ENCODE peak calls at places on chromosomes 1 and 21, in ten cellular contexts. Y is T follicular helper cell, S is mesendoderm, A is fibroblast of the aortic adventitia, B is H54, M is HTR-8/SVneo, L is GM12865, D is NCI-H748 treated with DMSO at 0.1 percent for 48 hours, T is NCI-H2107, O is substantia nigra. W is an unnamed sample.

GRCh38 chr1:198056255-198056654 is 100.5 kb upstream of the NEK7 start:
- DNase-seq in Y (no peak), S (peak), A (no peak), B (peak), M (no peak), L (peak), D (no peak), T (no peak), O (no peak), W (no peak)

GRCh38 chr1:160438935-160439334 is 38.6 kb downstream of the VANGL2 start:
- DNase-seq in Y (no peak), S (no peak), A (no peak), B (no peak), M (no peak), L (no peak), D (no peak), T (no peak), O (no peak), W (no peak)

GRCh38 chr1:7230121-7230895 is 445.1 kb downstream of the CAMTA1 start:
- DNase-seq in Y (no peak), S (no peak), A (no peak), B (no peak), M (no peak), L (no peak), D (no peak), T (no peak), O (no peak), W (no peak)

GRCh38 chr1:19606817-19607706 is 37.0 kb upstream of the NBL1 start:
- DNase-seq in Y (peak), S (no peak), A (no peak), B (no peak), M (no peak), L (peak), D (no peak), T (no peak), O (no peak), W (no peak)

GRCh38 chr1:36123357-36123756 is 1.7 kb downstream of the COL8A2 start:
- DNase-seq in Y (no peak), S (no peak), A (no peak), B (no peak), M (no peak), L (peak), D (no peak), T (no peak), O (peak), W (no peak)

GRCh38 chr1:40847023-40847740 is 15.0 kb downstream of the CITED4 start:
- DNase-seq in Y (no peak), S (peak), A (no peak), B (no peak), M (no peak), L (no peak), D (no peak), T (no peak), O (no peak), W (no peak)

GRCh38 chr21:46096596-46096981 is 1.3 kb upstream of the COL6A2 start:
- DNase-seq in Y (no peak), S (no peak), A (no peak), B (no peak), M (no peak), L (no peak), D (no peak), T (no peak), O (no peak), W (no peak)

GRCh38 chr1:86948212-86948611 is 33.8 kb downstream of the HS2ST1 start:
- DNase-seq in Y (no peak), S (no peak), A (peak), B (no peak), M (no peak), L (no peak), D (no peak), T (no peak), O (no peak), W (no peak)

GRCh38 chr1:180352588-180352987 is 122.5 kb downstream of the LHX4 start:
- DNase-seq in Y (no peak), S (no peak), A (no peak), B (no peak), M (no peak), L (no peak), D (no peak), T (no peak), O (no peak), W (no peak)

GRCh38 chr1:202807926-202808757 is at the start of gene KDM5B:
- DNase-seq in Y (peak), S (peak), A (peak), B (peak), M (peak), L (peak), D (peak), T (peak), O (peak), W (peak)